ENCODE peak calls at places on chromosomes 12 and 14, in six cellular contexts. One of them, this sample, is unnamed.

GRCh38 chr12:57176846-57177245 is 29.4 kb upstream of the LRP1-AS start:
- DNase-seq in activated naive CD4-positive, alpha-beta T cell: no peak
- DNase-seq in omental fat pad: no peak
- DNase-seq in activated CD4-positive, alpha-beta T cell treated with anti-CD3 and anti-CD28 coated beads for 1 hour: no peak
- DNase-seq in T-helper 2 cell: no peak
- DNase-seq in hepatocyte: no peak
- DNase-seq in this sample: no peak

GRCh38 chr14:68140111-68140741 is 320.6 kb downstream of the RAD51B start:
- DNase-seq in activated CD4-positive, alpha-beta T cell treated with anti-CD3 and anti-CD28 coated beads for 1 hour: no peak
- DNase-seq in hepatocyte: peak; percentile 90
- DNase-seq in activated naive CD4-positive, alpha-beta T cell: no peak
- DNase-seq in T-helper 2 cell: no peak
- DNase-seq in omental fat pad: peak; percentile 25
- DNase-seq in this sample: no peak

GRCh38 chr12:32178341-32179010 is 71.8 kb downstream of the BICD1 start:
- DNase-seq in omental fat pad: no peak
- DNase-seq in T-helper 2 cell: no peak
- DNase-seq in hepatocyte: no peak
- DNase-seq in activated naive CD4-positive, alpha-beta T cell: no peak
- DNase-seq in activated CD4-positive, alpha-beta T cell treated with anti-CD3 and anti-CD28 coated beads for 1 hour: no peak
- DNase-seq in this sample: no peak

GRCh38 chr12:95548056-95548538 is 3.2 kb downstream of the USP44 start:
- DNase-seq in activated naive CD4-positive, alpha-beta T cell: peak; percentile 26
- DNase-seq in activated CD4-positive, alpha-beta T cell treated with anti-CD3 and anti-CD28 coated beads for 1 hour: peak; percentile 9
- DNase-seq in hepatocyte: peak; percentile 24
- DNase-seq in T-helper 2 cell: no peak
- DNase-seq in omental fat pad: no peak
- DNase-seq in this sample: no peak

GRCh38 chr12:121801601-121802484 is 2.0 kb upstream of the SETD1B start:
- DNase-seq in omental fat pad: no peak
- DNase-seq in activated naive CD4-positive, alpha-beta T cell: peak; percentile 50
- DNase-seq in T-helper 2 cell: peak; percentile 30
- DNase-seq in activated CD4-positive, alpha-beta T cell treated with anti-CD3 and anti-CD28 coated beads for 1 hour: no peak
- DNase-seq in hepatocyte: no peak
- DNase-seq in this sample: no peak

GRCh38 chr12:124562796-124563181 is 4.6 kb downstream of the NCOR2 start:
- DNase-seq in activated naive CD4-positive, alpha-beta T cell: no peak
- DNase-seq in hepatocyte: no peak
- DNase-seq in activated CD4-positive, alpha-beta T cell treated with anti-CD3 and anti-CD28 coated beads for 1 hour: no peak
- DNase-seq in T-helper 2 cell: no peak
- DNase-seq in omental fat pad: no peak
- DNase-seq in this sample: no peak

GRCh38 chr12:92827836-92828431 is 101.2 kb downstream of the EEA1 start:
- DNase-seq in activated CD4-positive, alpha-beta T cell treated with anti-CD3 and anti-CD28 coated beads for 1 hour: no peak
- DNase-seq in omental fat pad: no peak
- DNase-seq in hepatocyte: peak; percentile 43
- DNase-seq in T-helper 2 cell: no peak
- DNase-seq in activated naive CD4-positive, alpha-beta T cell: peak; percentile 4
- DNase-seq in this sample: no peak

GRCh38 chr12:48351022-48351708 is 446 bp upstream of the ZNF641 start:
- DNase-seq in omental fat pad: peak; percentile 45
- DNase-seq in activated naive CD4-positive, alpha-beta T cell: no peak
- DNase-seq in activated CD4-positive, alpha-beta T cell treated with anti-CD3 and anti-CD28 coated beads for 1 hour: no peak
- DNase-seq in hepatocyte: peak; percentile 89
- DNase-seq in T-helper 2 cell: no peak
- DNase-seq in this sample: no peak